ENCODE peak calls at places on chromosomes 5 and 9, in five cellular contexts. P is OCI-LY7; J is body of pancreas; N is CD4-positive, CD25-positive, alpha-beta regulatory T cell; U is sigmoid colon. M is an unnamed sample. For H3K4me1 and H3K9me3, the result is how much of the 10 kb centered on the place peaks cover.

GRCh38 chr9:116497081-116497480 is 190.0 kb upstream of the TRIM32 start:
- DNase-seq in P (no peak), J (no peak), N (no peak), U (no peak), M (no peak)

GRCh38 chr5:173828952-173829351 is 59.2 kb upstream of the CPEB4 start:
- DNase-seq in P (no peak), J (no peak), N (no peak), U (no peak), M (no peak)

GRCh38 chr5:35876922-35877321 is 20.2 kb downstream of the IL7R start:
- DNase-seq in P (no peak), J (no peak), N (no peak), U (no peak), M (no peak)

GRCh38 chr5:471750-472058 is 28.7 kb downstream of the EXOC3 start:
- DNase-seq in P (peak), J (no peak), N (no peak), U (no peak), M (no peak)

GRCh38 chr5:177310757-177311173 is 933 bp downstream of the MXD3 start:
- DNase-seq in P (peak), J (no peak), N (no peak), U (peak), M (peak)

GRCh38 chr5:138054863-138055558 is 22.1 kb upstream of the FAM13B start:
- DNase-seq in P (no peak), J (no peak), N (no peak), U (no peak), M (no peak)

GRCh38 chr5:113606298-113607134 is 93.0 kb downstream of the YTHDC2 start:
- DNase-seq in P (peak), J (peak), N (peak), U (no peak), M (peak)

GRCh38 chr5:72746736-72747135 is 69.7 kb upstream of the TNPO1 start:
- DNase-seq in P (no peak), J (no peak), N (no peak), U (no peak), M (no peak)

GRCh38 chr9:79709945-79710674 is 138.3 kb downstream of the TLE4 start:
- DNase-seq in P (no peak), J (no peak), N (no peak), U (no peak), M (no peak)

GRCh38 chr9:93003552-93004407 is 54.7 kb upstream of the SUSD3 start:
- DNase-seq in P (peak), J (peak), N (peak), U (no peak), M (peak)
- H3K4me3 ChIP-seq in P (no peak), J (no peak), N (peak), U (peak), M (no peak)

GRCh38 chr9:83471223-83471622 is 67.0 kb downstream of the FRMD3 start:
- DNase-seq in P (no peak), J (no peak), N (no peak), U (no peak), M (no peak)

GRCh38 chr9:83472764-83473163 is 65.4 kb downstream of the FRMD3 start:
- DNase-seq in P (no peak), J (peak), N (no peak), U (no peak), M (no peak)

GRCh38 chr9:83473488-83473971 is 64.7 kb downstream of the FRMD3 start:
- DNase-seq in P (no peak), J (no peak), N (no peak), U (no peak), M (no peak)

GRCh38 chr9:83474631-83475030 is 63.6 kb downstream of the FRMD3 start:
- DNase-seq in P (no peak), J (no peak), N (no peak), U (no peak), M (no peak)

GRCh38 chr9:83472221-83472665 is 66.0 kb downstream of the FRMD3 start:
- DNase-seq in P (no peak), J (no peak), N (no peak), U (no peak), M (no peak)
- H3K4me1 ChIP-seq in P (under half), J (under half), N (under half), U (under half), M (under half)

GRCh38 chr5:2704111-2704510 is 47.4 kb downstream of the IRX2 start:
- DNase-seq in P (no peak), J (no peak), N (no peak), U (peak), M (no peak)
- H3K9me3 ChIP-seq in P (under half), J (under half), N (under half), U (under half), M (under half)

DNA sequence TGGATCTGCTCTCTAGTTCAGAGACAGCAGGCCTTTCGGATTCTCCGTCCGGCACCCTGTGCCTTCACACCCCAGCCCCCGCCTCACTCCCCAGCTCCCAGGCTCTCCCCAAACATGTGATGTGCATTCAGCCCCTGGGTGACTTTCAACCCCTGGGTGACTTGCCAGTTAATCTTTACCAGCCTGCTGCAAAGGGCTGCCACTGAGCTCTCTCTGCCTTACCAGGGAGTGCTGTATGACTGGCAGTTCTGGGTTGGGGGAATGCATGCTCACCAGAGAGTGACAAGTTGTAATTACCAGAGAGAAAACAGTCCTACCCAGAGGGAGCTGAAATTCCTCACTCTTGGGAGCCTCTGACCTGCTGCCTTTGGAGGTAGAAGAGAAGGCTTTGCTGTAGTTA is 4.9 kb upstream of the ADRA1B start:
- DNase-seq in P (no peak), J (no peak), N (no peak), U (no peak), M (no peak)
- H3K4me3 ChIP-seq in P (no peak), J (no peak), N (no peak), U (no peak), M (no peak)

GRCh38 chr9:4826417-4827166 is 33.8 kb downstream of the RCL1 start:
- DNase-seq in P (no peak), J (no peak), N (no peak), U (no peak), M (no peak)

GRCh38 chr9:4830699-4831098 is 38.0 kb downstream of the RCL1 start:
- DNase-seq in P (no peak), J (no peak), N (no peak), U (no peak), M (no peak)

GRCh38 chr9:4829956-4830355 is 37.2 kb downstream of the RCL1 start:
- DNase-seq in P (no peak), J (no peak), N (no peak), U (no peak), M (no peak)

GRCh38 chr9:4827224-4827623 is 34.5 kb downstream of the RCL1 start:
- DNase-seq in P (no peak), J (no peak), N (no peak), U (no peak), M (no peak)

DNA sequence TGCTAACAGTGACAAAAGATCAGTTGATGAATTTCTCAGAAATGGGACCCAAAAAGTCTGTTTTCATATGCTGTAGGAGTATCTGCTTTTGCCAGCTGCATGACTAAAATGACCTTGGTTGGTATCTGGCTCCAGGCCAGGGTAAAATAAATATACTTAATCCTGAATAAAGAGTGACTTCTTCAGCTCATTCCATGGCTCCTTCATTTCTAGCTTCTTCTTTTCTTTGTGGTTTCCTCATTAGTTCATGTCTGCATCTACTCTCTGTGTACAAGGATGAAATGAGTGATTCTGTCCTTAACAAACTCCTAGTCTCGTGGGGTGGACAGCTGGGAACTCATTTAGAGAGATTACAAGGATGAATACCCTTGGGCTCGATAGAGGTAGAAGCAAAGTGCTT is 36.0 kb downstream of the RCL1 start:
- DNase-seq in P (no peak), J (peak), N (no peak), U (no peak), M (no peak)
- H3K4me1 ChIP-seq in P (under half), J (under half), N (under half), U (under half), M (under half)

DNA sequence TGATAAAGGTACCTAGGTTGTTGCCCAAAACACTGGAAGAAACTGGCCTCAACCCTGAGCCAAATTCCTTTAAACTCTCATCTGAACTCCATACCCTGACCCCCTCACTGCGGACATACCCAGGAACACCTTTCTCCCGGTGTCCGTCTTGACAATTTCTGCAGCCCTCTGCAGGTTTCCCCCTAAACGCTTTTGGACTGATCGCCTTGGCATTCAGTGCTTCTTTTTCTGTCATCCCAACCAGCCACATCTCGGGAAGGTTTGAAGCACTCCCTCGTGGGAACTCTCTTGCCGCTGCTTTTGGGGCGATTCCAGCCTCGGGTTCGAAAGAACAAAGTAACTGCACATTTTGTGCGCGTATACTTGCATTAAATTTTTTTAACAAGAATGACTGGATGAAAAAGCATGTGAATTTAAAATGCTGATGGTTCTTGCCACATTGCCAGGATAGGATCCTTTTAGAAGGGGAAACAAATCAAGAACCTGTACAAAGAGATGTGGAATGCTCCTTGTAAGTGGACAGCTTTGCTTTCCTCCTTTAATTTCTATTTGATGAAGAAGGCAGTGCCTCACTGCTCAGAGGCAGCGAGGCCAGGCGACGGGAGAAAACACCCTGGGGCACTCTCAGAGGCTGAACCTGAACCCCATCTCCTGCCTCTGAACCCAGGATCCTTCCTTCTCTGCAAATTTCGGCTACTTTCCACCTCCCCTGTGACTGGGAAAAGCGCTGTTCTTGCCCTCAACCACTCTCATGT is 615 bp downstream of the PSMD5 start:
- DNase-seq in P (peak), J (no peak), N (no peak), U (no peak), M (no peak)
- H3K9me3 ChIP-seq in P (under half), J (under half), N (under half), U (under half), M (under half)

M was measured in HAP-1.